ENCODE peak calls at places on chromosomes 1 and 21, in eight cellular contexts. G, D, O, Z, A, F, C and M are unnamed samples.

GRCh38 chr1:201269241-201269640 is 14.1 kb upstream of the PKP1 start:
- DNase-seq in A (no peak), G (peak), O (no peak), C (no peak), F (no peak), D (no peak), Z (no peak), M (no peak)

GRCh38 chr1:232039303-232039702 is 412.7 kb downstream of the DISC1 start:
- DNase-seq in O (no peak), A (no peak), Z (no peak), F (no peak), G (no peak), D (no peak), C (no peak), M (no peak)

GRCh38 chr1:36567601-36568341 is 85.1 kb upstream of the CSF3R start:
- DNase-seq in D (no peak), F (no peak), O (peak), A (no peak), G (peak), C (no peak), Z (no peak), M (no peak)

GRCh38 chr1:56339786-56340465 is 239.4 kb downstream of the PLPP3 start:
- DNase-seq in C (no peak), O (no peak), A (no peak), G (no peak), Z (no peak), F (no peak), D (no peak), M (no peak)

GRCh38 chr1:206912445-206913095 is 9.2 kb downstream of the FCMR start:
- DNase-seq in C (peak), D (peak), A (peak), G (peak), F (peak), O (peak), Z (peak), M (peak)

GRCh38 chr1:112399456-112399855 is 3.4 kb downstream of the CTTNBP2NL start:
- DNase-seq in Z (no peak), A (no peak), O (no peak), D (no peak), F (peak), C (no peak), G (no peak), M (no peak)

GRCh38 chr1:20480261-20481157 is 5.5 kb downstream of the CAMK2N1 start:
- DNase-seq in O (no peak), F (no peak), G (peak), D (no peak), Z (peak), A (peak), C (no peak), M (no peak)

GRCh38 chr1:56881417-56881816 is 26.8 kb downstream of the C8A start:
- DNase-seq in D (no peak), C (no peak), F (no peak), A (no peak), G (no peak), O (no peak), Z (no peak), M (no peak)

GRCh38 chr1:39107891-39108290 is 81.7 kb downstream of the NDUFS5 start:
- DNase-seq in A (no peak), C (no peak), F (peak), G (no peak), D (no peak), Z (no peak), O (no peak), M (no peak)

GRCh38 chr1:94924967-94925366 is 1.9 kb downstream of the CNN3 start:
- DNase-seq in A (no peak), F (peak), C (no peak), Z (no peak), G (no peak), O (no peak), D (peak), M (no peak)

GRCh38 chr1:207832796-207833195 is 78.1 kb downstream of the CD34 start:
- DNase-seq in C (no peak), G (peak), A (no peak), Z (no peak), O (no peak), D (no peak), F (no peak), M (no peak)

GRCh38 chr21:36990508-36991205 is 15.8 kb upstream of the RIPPLY3 start:
- DNase-seq in Z (no peak), A (no peak), D (no peak), G (no peak), C (no peak), O (no peak), F (no peak), M (no peak)

GRCh38 chr1:241376711-241377110 is 19.7 kb upstream of the RGS7 start:
- DNase-seq in O (no peak), A (no peak), F (no peak), C (no peak), G (no peak), D (no peak), Z (no peak), M (no peak)

GRCh38 chr1:7562729-7563605 is 208.1 kb upstream of the VAMP3 start:
- DNase-seq in C (no peak), F (no peak), Z (no peak), D (no peak), A (no peak), O (no peak), G (no peak), M (no peak)

GRCh38 chr1:83632906-83633305 is 366.0 kb downstream of the TTLL7 start:
- DNase-seq in G (no peak), Z (no peak), F (no peak), O (no peak), C (no peak), D (no peak), A (no peak), M (no peak)

GRCh38 chr1:201713093-201713810 is 115.7 kb upstream of the IPO9 start:
- DNase-seq in O (peak), A (peak), D (peak), Z (peak), F (peak), G (peak), C (peak), M (peak)

GRCh38 chr1:44647896-44648295 is 26.4 kb downstream of the TMEM53 start:
- DNase-seq in C (no peak), O (no peak), G (no peak), Z (no peak), A (no peak), F (no peak), D (no peak), M (no peak)

GRCh38 chr1:101506541-101507164 is 269.8 kb downstream of the S1PR1 start:
- DNase-seq in A (peak), F (peak), G (peak), C (peak), Z (peak), O (no peak), D (peak), M (peak)

GRCh38 chr1:239218296-239218695 is 168.1 kb upstream of the CHRM3 start:
- DNase-seq in G (no peak), C (no peak), F (no peak), D (no peak), Z (no peak), A (no peak), O (no peak), M (no peak)

GRCh38 chr1:20732071-20732587 is 374 bp downstream of the SH2D5 start:
- DNase-seq in Z (peak), D (peak), G (peak), O (no peak), F (peak), C (no peak), A (peak), M (peak)

GRCh38 chr1:224392411-224393249 is 36.0 kb downstream of the CNIH4 start:
- DNase-seq in C (no peak), O (no peak), Z (no peak), F (no peak), G (no peak), D (peak), A (no peak), M (no peak)

GRCh38 chr21:19844334-19844733 is 1153.9 kb upstream of the NCAM2 start:
- DNase-seq in Z (no peak), C (no peak), F (no peak), O (no peak), A (no peak), D (no peak), G (no peak), M (no peak)

GRCh38 chr21:43851593-43851992 is 13.4 kb upstream of the AGPAT3 start:
- DNase-seq in D (no peak), O (no peak), C (no peak), A (no peak), G (no peak), F (no peak), Z (no peak), M (no peak)

GRCh38 chr1:87810166-87810565 is 481.5 kb downstream of the LMO4 start:
- DNase-seq in C (no peak), D (no peak), Z (no peak), G (no peak), F (no peak), O (no peak), A (no peak), M (no peak)

GRCh38 chr1:111463029-111463683 is 10.6 kb upstream of the C1orf162 start:
- DNase-seq in D (peak), O (no peak), G (no peak), C (no peak), A (no peak), Z (no peak), F (no peak), M (no peak)

GRCh38 chr21:42356036-42356435 is 5.2 kb upstream of the TFF2 start:
- DNase-seq in O (no peak), A (no peak), C (no peak), G (no peak), F (no peak), Z (no peak), D (no peak), M (no peak)

GRCh38 chr1:156926175-156926574 is 5.7 kb downstream of the LRRC71 start:
- DNase-seq in O (peak), D (peak), A (peak), C (peak), F (no peak), G (peak), Z (peak), M (peak)

GRCh38 chr1:116292929-116293725 is 79.9 kb upstream of the ATP1A1 start:
- DNase-seq in G (no peak), A (no peak), C (no peak), D (no peak), F (no peak), Z (no peak), O (no peak), M (no peak)

GRCh38 chr1:204909109-204909508 is 38.4 kb downstream of the NFASC start:
- DNase-seq in A (no peak), Z (no peak), O (no peak), F (no peak), C (no peak), D (no peak), G (no peak), M (no peak)

GRCh38 chr1:153696741-153697140 is 18.3 kb downstream of the NPR1 start:
- DNase-seq in G (no peak), O (no peak), A (no peak), C (no peak), F (no peak), D (no peak), Z (no peak), M (no peak)

GRCh38 chr21:38234395-38235142 is 22.2 kb upstream of the KCNJ15 start:
- DNase-seq in Z (no peak), F (no peak), A (peak), O (no peak), C (no peak), G (no peak), D (no peak), M (no peak)

GRCh38 chr21:41751621-41752020 is 15.2 kb downstream of the RIPK4 start:
- DNase-seq in F (no peak), A (no peak), O (peak), Z (no peak), C (no peak), D (no peak), G (no peak), M (no peak)

GRCh38 chr1:212587304-212588136 is 21.0 kb upstream of the ATF3 start:
- DNase-seq in O (no peak), F (no peak), A (no peak), C (no peak), D (no peak), Z (no peak), G (no peak), M (peak)

GRCh38 chr1:8204823-8205222 is 113.1 kb upstream of the SLC45A1 start:
- DNase-seq in F (no peak), D (no peak), A (no peak), Z (no peak), O (no peak), C (no peak), G (no peak), M (no peak)

GRCh38 chr1:175978476-175978875 is 228.6 kb downstream of the COP1 start:
- DNase-seq in Z (no peak), C (no peak), F (peak), A (no peak), O (no peak), G (no peak), D (no peak), M (no peak)

GRCh38 chr21:38567577-38568360 is 69.5 kb upstream of the ERG start:
- DNase-seq in C (no peak), F (no peak), O (no peak), G (no peak), A (no peak), Z (no peak), D (no peak), M (no peak)

GRCh38 chr1:151132676-151133338 is 13.6 kb downstream of the SEMA6C start:
- DNase-seq in G (no peak), F (no peak), A (no peak), Z (no peak), O (no peak), C (no peak), D (no peak), M (no peak)

GRCh38 chr21:42062543-42063022 is 8.5 kb upstream of the UMODL1 start:
- DNase-seq in D (no peak), G (peak), O (no peak), A (peak), Z (no peak), C (no peak), F (no peak), M (peak)

GRCh38 chr1:245458761-245459174 is 304.0 kb downstream of the KIF26B start:
- DNase-seq in A (no peak), G (no peak), D (no peak), Z (no peak), C (no peak), O (no peak), F (no peak), M (peak)

GRCh38 chr1:57461405-57461804 is 37.5 kb upstream of the DAB1 start:
- DNase-seq in F (no peak), Z (no peak), C (no peak), A (no peak), O (no peak), G (no peak), D (no peak), M (no peak)

GRCh38 chr1:155172732-155173477 is at the start of gene KRTCAP2:
- DNase-seq in Z (peak), F (peak), O (peak), D (peak), A (peak), G (peak), C (peak), M (peak)
- TF ChIP-seq POLR2A in Z (peak), F (peak), O (peak), D (peak), A (peak), G (peak), C (peak), M (peak)

GRCh38 chr1:221741364-221741970 is 422 bp downstream of the DUSP10 start:
- DNase-seq in D (no peak), G (peak), O (no peak), F (peak), C (no peak), Z (no peak), A (peak), M (peak)

GRCh38 chr1:221743416-221744208 is 1.7 kb upstream of the DUSP10 start:
- DNase-seq in A (no peak), G (no peak), Z (no peak), C (no peak), F (peak), O (no peak), D (peak), M (no peak)

GRCh38 chr1:221741971-221742554 is at the start of gene DUSP10:
- DNase-seq in G (peak), O (peak), A (peak), D (peak), Z (peak), C (peak), F (peak), M (peak)

GRCh38 chr1:221740941-221741363 is 937 bp downstream of the DUSP10 start:
- DNase-seq in Z (no peak), C (no peak), O (peak), F (no peak), D (peak), A (peak), G (peak), M (no peak)

DNA sequence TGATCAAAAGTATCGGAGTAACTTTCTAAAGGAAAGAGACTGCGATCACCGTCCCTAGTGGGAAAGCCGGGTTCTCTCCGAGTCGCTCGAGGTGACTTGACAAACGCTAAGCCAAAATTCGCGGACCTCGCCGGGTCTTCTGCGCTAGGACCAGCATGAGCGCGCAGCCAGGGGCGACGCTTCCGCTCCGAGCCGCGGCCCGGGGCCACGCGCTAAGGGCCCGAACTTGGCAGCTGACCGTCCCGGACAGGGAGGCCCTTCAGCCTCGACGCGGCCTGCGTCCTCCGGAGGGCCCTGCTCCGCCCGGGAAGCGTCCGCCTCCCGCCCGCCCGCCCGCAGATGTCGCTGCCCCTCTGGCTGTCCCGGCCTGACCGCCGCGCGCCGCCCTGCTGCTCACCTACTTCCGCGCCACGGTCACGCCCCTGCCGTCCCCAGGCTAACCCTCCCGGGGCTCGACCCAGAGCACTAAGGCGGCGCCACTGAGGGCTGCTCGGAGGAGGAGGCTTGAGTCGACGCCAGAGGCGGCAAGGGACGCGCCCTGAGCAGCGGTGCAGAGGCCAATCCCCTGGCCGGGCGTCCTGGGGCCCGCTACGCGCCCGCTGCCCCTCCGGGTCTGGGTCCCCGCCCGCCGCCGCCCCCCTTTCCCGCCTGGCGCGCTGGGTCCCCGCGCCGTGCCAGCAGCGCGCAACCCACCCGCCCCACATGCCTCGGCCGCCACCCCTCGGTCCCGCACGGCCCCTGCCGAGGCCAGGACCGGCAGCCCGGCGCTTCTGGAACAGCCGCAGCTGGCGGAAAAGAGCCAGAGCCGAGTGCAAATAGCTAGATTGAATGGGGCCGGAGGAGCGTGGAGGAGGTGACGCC is 896 bp upstream of the DUSP10 start:
- DNase-seq in Z (peak), F (peak), G (peak), A (peak), D (peak), C (peak), O (peak), M (peak)
- TF ChIP-seq POLR2A in Z (peak), F (no peak), G (no peak), A (peak), D (no peak), C (no peak), O (no peak), M (peak)

DNA sequence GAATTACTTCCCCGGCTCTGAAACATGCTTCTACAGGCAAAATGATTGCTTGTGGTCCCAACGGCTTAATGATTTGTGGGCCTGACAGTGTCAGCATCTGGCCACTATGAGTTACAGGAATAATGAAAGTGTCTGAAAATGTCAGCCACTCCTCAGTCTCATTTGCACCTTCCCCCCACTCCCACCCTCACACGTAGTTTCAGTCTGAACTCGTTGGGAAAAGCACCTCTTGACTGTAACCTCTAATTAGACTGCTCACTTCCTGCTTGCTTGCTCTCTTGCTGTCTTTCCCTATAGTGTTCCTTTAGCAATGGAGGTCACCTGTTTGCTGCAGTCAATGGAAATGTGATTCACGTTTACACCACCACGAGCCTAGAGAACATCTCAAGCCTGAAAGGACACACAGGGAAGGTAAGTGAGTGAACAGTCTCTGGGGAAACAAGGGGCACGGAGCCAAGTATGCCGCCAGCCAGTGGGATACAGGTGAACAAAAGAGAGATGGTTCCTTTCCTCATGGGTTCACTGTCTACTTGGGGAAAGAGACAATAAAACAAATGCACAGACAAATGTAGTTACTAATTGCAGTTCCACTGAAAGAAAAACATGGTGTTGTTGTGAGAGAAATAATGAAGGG is 27.1 kb downstream of the CFAP57 start:
- DNase-seq in Z (no peak), C (no peak), O (no peak), D (no peak), G (no peak), A (no peak), F (no peak), M (no peak)
- TF ChIP-seq POLR2A in Z (no peak), C (no peak), O (no peak), D (no peak), G (no peak), A (no peak), F (no peak), M (no peak)

DNA sequence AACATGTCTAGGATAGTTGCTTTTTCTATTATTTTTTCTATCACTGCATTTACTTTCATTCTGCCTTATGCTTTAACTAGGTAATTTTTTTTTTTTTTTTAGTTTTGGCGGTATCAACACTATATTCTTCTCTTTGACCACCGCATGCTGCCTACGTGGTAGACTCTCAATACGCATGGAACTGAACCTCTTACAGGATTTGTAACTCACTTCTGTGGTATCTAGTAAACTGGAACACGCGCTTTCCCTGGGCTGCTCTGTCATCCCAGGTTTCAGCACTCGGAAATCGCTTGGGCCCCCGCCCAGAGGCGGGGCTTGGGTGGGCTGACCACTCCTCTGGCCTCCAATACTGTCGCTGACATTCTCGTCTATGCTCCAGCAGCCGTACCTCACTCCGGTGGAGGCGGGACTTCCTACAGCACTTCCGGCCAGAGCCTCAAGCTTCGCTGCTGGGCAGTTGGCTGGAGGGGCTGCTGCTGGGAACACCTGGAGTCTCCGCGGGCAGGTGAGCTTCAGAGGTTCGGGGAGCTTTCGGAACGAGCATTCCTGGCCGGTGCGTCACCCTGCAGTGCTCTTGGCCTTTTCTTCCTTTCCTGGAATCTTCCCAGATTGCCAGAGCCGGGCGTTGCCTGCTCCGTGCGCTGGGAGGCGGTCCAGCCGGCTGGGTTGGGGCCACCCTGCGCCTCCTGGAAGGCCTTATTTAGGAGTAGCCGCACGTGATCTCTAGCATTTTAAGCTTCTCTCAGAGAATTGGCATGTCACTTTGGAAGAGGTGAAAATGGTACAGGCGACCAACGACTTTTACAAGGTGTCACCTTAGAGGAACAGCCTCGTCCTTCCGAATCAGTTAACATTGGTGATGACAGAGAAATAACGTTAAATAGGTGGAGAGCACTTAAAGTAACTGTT is at the start of gene TBCE:
- DNase-seq in D (peak), Z (peak), G (peak), A (peak), O (peak), F (peak), C (peak), M (peak)
- TF ChIP-seq POLR2A in D (peak), Z (peak), G (peak), A (peak), O (peak), F (peak), C (peak), M (peak)